ENCODE peak calls at places on chromosomes 5 and 9, in nine cellular contexts. V, B, D, R, K, E, O, H and N are unnamed samples.

GRCh38 chr9:545480-545879 is 296.0 kb upstream of the DMRT1 start:
- DNase-seq in V (no peak), B (peak), D (no peak), R (no peak), K (no peak), E (peak), O (peak), H (no peak), N (no peak)

GRCh38 chr9:129709471-129710460 is 43.1 kb downstream of the PTGES start:
- DNase-seq in V (no peak), B (no peak), D (no peak), R (no peak), K (peak), E (no peak), O (no peak), H (no peak), N (no peak)

GRCh38 chr5:150163547-150164059 is 3.0 kb upstream of the CDX1 start:
- DNase-seq in V (no peak), B (no peak), D (no peak), R (peak), K (no peak), E (peak), O (peak), H (no peak), N (no peak)

GRCh38 chr9:17807670-17808282 is 228.9 kb downstream of the SH3GL2 start:
- DNase-seq in V (no peak), B (no peak), D (no peak), R (no peak), K (no peak), E (no peak), O (no peak), H (no peak), N (no peak)

GRCh38 chr5:103562084-103562452 is 521 bp downstream of the NUDT12 start:
- DNase-seq in V (no peak), B (no peak), D (no peak), R (no peak), K (no peak), E (no peak), O (no peak), H (no peak), N (no peak)

GRCh38 chr5:126450388-126450787 is 27.2 kb downstream of the GRAMD2B start:
- DNase-seq in V (no peak), B (no peak), D (no peak), R (no peak), K (no peak), E (no peak), O (peak), H (no peak), N (no peak)

GRCh38 chr9:95381243-95381642 is 63.7 kb upstream of the FANCC start:
- DNase-seq in V (no peak), B (peak), D (no peak), R (no peak), K (no peak), E (no peak), O (peak), H (no peak), N (no peak)

GRCh38 chr9:76353280-76353679 is 40.9 kb downstream of the RFK start:
- DNase-seq in V (no peak), B (peak), D (no peak), R (no peak), K (no peak), E (no peak), O (no peak), H (no peak), N (no peak)

GRCh38 chr9:121895836-121896544 is 197.1 kb downstream of the TTLL11 start:
- DNase-seq in V (no peak), B (peak), D (no peak), R (no peak), K (peak), E (no peak), O (peak), H (no peak), N (no peak)

GRCh38 chr9:4985376-4986266 is 549 bp downstream of the JAK2 start:
- DNase-seq in V (no peak), B (peak), D (no peak), R (peak), K (peak), E (no peak), O (peak), H (peak), N (peak)

GRCh38 chr5:150278046-150278760 is 11.4 kb downstream of the CAMK2A start:
- DNase-seq in V (no peak), B (peak), D (no peak), R (no peak), K (no peak), E (no peak), O (peak), H (no peak), N (no peak)

GRCh38 chr5:21807953-21808352 is 1045.2 kb downstream of the CDH12 start:
- DNase-seq in V (no peak), B (no peak), D (no peak), R (no peak), K (no peak), E (no peak), O (no peak), H (no peak), N (no peak)

GRCh38 chr9:123235448-123235847 is 32.9 kb downstream of the STRBP start:
- DNase-seq in V (no peak), B (no peak), D (no peak), R (no peak), K (no peak), E (no peak), O (no peak), H (no peak), N (no peak)

GRCh38 chr9:104093162-104093561 is 947 bp upstream of the SMC2 start:
- DNase-seq in V (no peak), B (peak), D (no peak), R (no peak), K (no peak), E (no peak), O (peak), H (no peak), N (no peak)

GRCh38 chr5:94562327-94562971 is 56.0 kb downstream of the KIAA0825 start:
- DNase-seq in V (no peak), B (no peak), D (no peak), R (no peak), K (no peak), E (no peak), O (no peak), H (no peak), N (no peak)

GRCh38 chr5:80238778-80239679 is 16.8 kb downstream of the SERINC5 start:
- DNase-seq in V (no peak), B (peak), D (no peak), R (no peak), K (peak), E (peak), O (peak), H (no peak), N (peak)

GRCh38 chr5:98827161-98827560 is 53.7 kb downstream of the RGMB start:
- DNase-seq in V (peak), B (peak), D (no peak), R (no peak), K (peak), E (no peak), O (peak), H (peak), N (peak)

GRCh38 chr5:180592176-180592575 is 877 bp upstream of the SCGB3A1 start:
- DNase-seq in V (no peak), B (no peak), D (no peak), R (no peak), K (no peak), E (no peak), O (no peak), H (no peak), N (no peak)

GRCh38 chr9:136790640-136791465 is at the start of gene TMEM141:
- DNase-seq in V (peak), B (peak), D (peak), R (peak), K (peak), E (peak), O (peak), H (peak), N (peak)

GRCh38 chr9:85401998-85402397 is 339.8 kb downstream of the AGTPBP1 start:
- DNase-seq in V (no peak), B (peak), D (no peak), R (no peak), K (no peak), E (no peak), O (no peak), H (no peak), N (no peak)

GRCh38 chr9:6681147-6681956 is 35.8 kb upstream of the GLDC start:
- DNase-seq in V (peak), B (peak), D (peak), R (peak), K (peak), E (peak), O (peak), H (peak), N (peak)
- TF ChIP-seq CTCF in V (no peak), B (no peak), D (no peak), R (no peak), K (no peak), E (no peak), O (no peak), H (no peak), N (no peak)

DNA sequence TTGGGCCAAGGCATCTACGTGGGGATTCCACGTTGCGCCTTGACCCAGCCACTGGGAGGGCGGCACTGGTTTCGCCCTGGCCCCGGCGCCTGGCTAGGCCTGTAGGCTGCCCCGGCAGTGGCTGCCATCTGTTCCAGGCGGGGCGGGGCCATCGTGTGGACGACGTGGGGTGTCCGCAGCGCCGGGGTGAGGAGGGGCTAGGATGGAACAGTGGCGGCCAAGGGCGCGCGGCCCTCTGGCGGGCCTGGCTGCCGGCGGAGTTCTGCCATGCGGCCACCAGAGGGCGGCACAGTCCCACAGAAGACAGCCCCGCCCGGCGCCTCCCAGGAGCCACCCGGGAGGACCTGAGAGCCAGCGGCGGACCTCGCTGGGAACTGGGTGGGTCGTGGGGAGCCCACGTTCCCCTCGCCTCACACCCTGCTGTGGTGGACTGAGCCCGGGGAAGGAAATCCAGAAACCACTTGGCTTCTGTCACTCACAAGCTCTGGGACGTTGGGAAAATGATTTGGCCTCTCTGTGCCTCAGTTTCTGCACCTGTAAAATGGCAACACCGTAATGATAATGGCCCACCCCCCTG is 22.6 kb upstream of the RAPGEF1 start:
- DNase-seq in V (no peak), B (no peak), D (peak), R (peak), K (peak), E (peak), O (peak), H (peak), N (peak)
- TF ChIP-seq CTCF in V (peak), B (peak), D (peak), R (peak), K (peak), E (peak), O (peak), H (peak), N (peak)

DNA sequence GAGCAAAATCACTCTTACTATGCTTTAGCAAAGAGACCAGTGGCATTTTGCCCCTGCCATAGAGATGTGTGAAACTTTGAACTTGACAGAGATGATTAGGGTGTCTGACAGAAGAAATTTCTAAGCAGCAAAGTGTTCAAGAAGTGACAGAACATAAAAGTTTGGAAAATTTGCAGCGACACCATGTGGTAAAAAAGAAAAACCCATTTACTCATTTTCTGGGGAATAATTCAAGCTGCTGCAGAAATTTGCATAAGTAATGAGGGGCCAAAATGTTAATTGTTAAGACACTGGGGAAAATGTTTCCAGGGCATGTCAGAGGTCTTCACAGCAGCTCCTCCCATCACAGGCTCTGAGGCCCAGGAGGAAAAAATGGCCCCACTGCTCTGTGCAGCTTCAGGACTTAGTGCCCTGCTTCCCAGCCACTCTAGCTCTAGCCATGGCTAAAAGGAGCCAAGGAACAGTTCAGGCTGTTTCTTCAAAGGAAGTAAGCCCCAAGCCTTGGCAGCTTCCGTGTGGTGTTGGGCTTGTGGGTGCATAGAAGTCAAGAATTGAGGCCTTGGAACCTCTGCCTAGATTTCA is 6.1 kb upstream of the AP3B1 start:
- DNase-seq in V (no peak), B (no peak), D (no peak), R (no peak), K (no peak), E (no peak), O (peak), H (peak), N (no peak)
- TF ChIP-seq CTCF in V (no peak), B (peak), D (peak), R (peak), K (peak), E (peak), O (peak), H (peak), N (no peak)

GRCh38 chr9:135616621-135617537 is 22.5 kb downstream of the GLT6D1 start:
- DNase-seq in V (no peak), B (no peak), D (no peak), R (no peak), K (no peak), E (no peak), O (no peak), H (no peak), N (no peak)
- TF ChIP-seq CTCF in V (no peak), B (no peak), D (no peak), R (no peak), K (no peak), E (no peak), O (no peak), H (no peak), N (no peak)

DNA sequence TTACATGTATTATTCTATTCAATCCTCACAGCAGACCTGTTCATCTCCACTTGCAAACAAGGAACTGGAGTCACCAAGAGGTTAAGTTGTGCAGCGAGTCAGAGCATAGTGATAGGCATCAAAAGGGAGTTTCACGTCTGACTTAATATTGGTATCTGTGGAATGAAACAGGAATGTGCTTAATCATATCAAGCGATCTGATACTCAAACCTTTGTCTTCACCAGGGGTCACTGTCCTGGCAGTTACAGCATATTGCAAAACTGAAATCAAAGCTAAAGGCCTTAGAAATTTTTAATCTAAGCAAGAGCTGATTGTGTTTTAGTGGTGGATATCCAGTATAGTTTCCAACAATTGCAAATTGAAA is 271.6 kb downstream of the PLK2 start:
- DNase-seq in V (no peak), B (peak), D (no peak), R (no peak), K (peak), E (no peak), O (peak), H (peak), N (peak)
- TF ChIP-seq CTCF in V (no peak), B (peak), D (no peak), R (no peak), K (no peak), E (no peak), O (no peak), H (no peak), N (no peak)

DNA sequence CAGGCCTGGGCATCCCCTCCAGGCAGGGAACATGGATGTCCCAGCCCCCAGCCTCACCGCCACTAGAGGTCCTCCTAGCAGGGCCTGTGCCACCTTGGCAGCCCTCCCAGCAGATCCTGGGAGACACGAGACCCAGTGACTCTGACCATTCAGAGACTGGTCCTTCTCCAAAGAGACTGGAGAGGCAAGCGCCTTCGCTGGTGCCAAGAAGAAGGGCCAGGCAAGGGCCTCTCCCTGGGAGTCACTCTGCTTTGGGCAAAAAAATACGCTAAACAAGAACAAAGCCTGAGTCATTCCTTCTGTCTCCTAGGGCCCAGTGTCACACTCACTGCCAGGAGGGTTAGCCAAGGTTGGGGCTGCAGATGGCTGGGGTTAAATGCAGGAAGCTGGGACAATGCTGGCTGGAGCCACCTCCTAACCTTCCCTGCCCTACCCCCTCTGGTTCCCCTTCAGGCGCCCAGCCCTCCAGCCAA is 35.3 kb upstream of the SMIM23 start:
- DNase-seq in V (no peak), B (peak), D (no peak), R (no peak), K (peak), E (peak), O (peak), H (peak), N (peak)
- TF ChIP-seq CTCF in V (peak), B (no peak), D (no peak), R (no peak), K (no peak), E (no peak), O (peak), H (peak), N (no peak)

GRCh38 chr9:82188817-82189216 is 200.2 kb downstream of the SPATA31D1 start:
- DNase-seq in V (no peak), B (no peak), D (no peak), R (no peak), K (no peak), E (no peak), O (no peak), H (no peak), N (no peak)
- TF ChIP-seq CTCF in V (peak), B (no peak), D (no peak), R (no peak), K (no peak), E (no peak), O (no peak), H (no peak), N (no peak)

GRCh38 chr5:36153727-36154126 is 1.8 kb downstream of the SKP2 start:
- DNase-seq in V (no peak), B (no peak), D (no peak), R (no peak), K (no peak), E (no peak), O (no peak), H (no peak), N (no peak)

GRCh38 chr5:36151434-36152323 is at the start of the genes LMBRD2 and SKP2:
- DNase-seq in V (peak), B (peak), D (peak), R (peak), K (peak), E (peak), O (peak), H (peak), N (peak)

GRCh38 chr5:36153299-36153677 is 1.4 kb downstream of the SKP2 start:
- DNase-seq in V (no peak), B (no peak), D (no peak), R (no peak), K (no peak), E (no peak), O (no peak), H (no peak), N (no peak)

GRCh38 chr5:36152324-36153298 is 700 bp downstream of the SKP2 start:
- DNase-seq in V (no peak), B (peak), D (no peak), R (no peak), K (peak), E (no peak), O (peak), H (no peak), N (no peak)

GRCh38 chr5:36150676-36151433 is 832 bp downstream of the LMBRD2 start:
- DNase-seq in V (no peak), B (peak), D (no peak), R (no peak), K (peak), E (peak), O (peak), H (peak), N (peak)
- TF ChIP-seq CTCF in V (no peak), B (no peak), D (no peak), R (no peak), K (no peak), E (no peak), O (no peak), H (no peak), N (no peak)